ENCODE peak calls at places on chromosomes 12 and 14, in seven cellular contexts. Q, H, C, K, I, R and T are unnamed samples.

GRCh38 chr12:113077057-113077858 is 20.7 kb downstream of the DTX1 start:
- DNase-seq in I (no peak), R (no peak), C (no peak), K (no peak), Q (no peak), H (no peak), T (no peak)

GRCh38 chr14:68694516-68695235 is 98.2 kb downstream of the ZFP36L1 start:
- DNase-seq in I (no peak), R (peak), Q (no peak), H (no peak), C (no peak), K (no peak), T (peak)

GRCh38 chr14:93231129-93231979 is 24.3 kb downstream of the UBR7 start:
- DNase-seq in Q (no peak), H (no peak), K (no peak), C (no peak), I (no peak), R (peak), T (no peak)

GRCh38 chr12:104736307-104736706 is 221.8 kb downstream of the SLC41A2 start:
- DNase-seq in Q (no peak), C (no peak), I (no peak), R (peak), H (no peak), K (no peak), T (no peak)

GRCh38 chr12:6476496-6476895 is 6.0 kb upstream of the VAMP1 start:
- DNase-seq in R (peak), Q (no peak), I (no peak), C (no peak), H (no peak), K (peak), T (peak)

GRCh38 chr12:33026791-33027190 is 130.2 kb upstream of the PKP2 start:
- DNase-seq in H (no peak), I (no peak), R (no peak), K (no peak), C (no peak), Q (no peak), T (no peak)

GRCh38 chr14:53715390-53715730 is 241.3 kb downstream of the BMP4 start:
- DNase-seq in R (peak), Q (no peak), K (no peak), I (no peak), H (no peak), C (no peak), T (peak)

GRCh38 chr12:106120578-106121105 is 18.1 kb downstream of the NUAK1 start:
- DNase-seq in Q (no peak), C (no peak), K (no peak), H (no peak), I (no peak), R (no peak), T (no peak)

GRCh38 chr12:124394462-124395128 is 99.7 kb downstream of the RFLNA start:
- DNase-seq in I (no peak), R (no peak), K (no peak), H (no peak), Q (no peak), C (no peak), T (no peak)

GRCh38 chr14:65369560-65369959 is 43.0 kb upstream of the FUT8 start:
- DNase-seq in K (no peak), R (no peak), H (no peak), Q (no peak), I (no peak), C (no peak), T (no peak)

GRCh38 chr12:4134434-4134762 is 139.2 kb upstream of the CCND2 start:
- DNase-seq in C (no peak), H (no peak), R (no peak), Q (no peak), I (no peak), K (no peak), T (no peak)

GRCh38 chr12:92439397-92439779 is 263.4 kb upstream of the PLEKHG7 start:
- DNase-seq in I (no peak), Q (no peak), H (no peak), R (peak), C (no peak), K (peak), T (peak)

GRCh38 chr14:38107216-38107631 is 100.5 kb upstream of the SSTR1 start:
- DNase-seq in C (no peak), I (no peak), K (no peak), H (no peak), Q (no peak), R (peak), T (no peak)

GRCh38 chr12:3207858-3208257 is 130.7 kb downstream of the TSPAN9 start:
- DNase-seq in I (no peak), C (no peak), Q (no peak), R (no peak), K (no peak), H (no peak), T (no peak)

DNA sequence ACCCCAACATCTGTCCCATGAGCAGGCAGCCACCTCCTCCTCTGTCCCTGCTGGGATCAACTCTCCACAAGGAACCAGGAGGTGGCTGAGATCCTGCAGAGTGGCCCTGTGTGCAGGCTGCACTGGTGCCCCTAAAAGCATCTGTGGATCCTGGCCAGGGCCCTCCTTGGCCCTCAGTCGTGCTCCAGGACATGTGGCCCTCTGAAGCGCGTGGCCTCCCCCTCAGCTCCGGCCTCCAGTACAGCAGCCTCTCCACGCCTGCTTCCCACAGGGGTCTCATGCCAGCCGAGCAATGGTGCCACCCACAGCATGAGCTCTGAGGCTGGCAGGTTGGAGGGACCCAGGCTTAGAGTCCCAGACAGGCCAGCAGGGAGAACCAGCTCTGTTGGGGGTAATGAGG is 77.4 kb upstream of the NOS1 start:
- DNase-seq in C (no peak), K (no peak), H (no peak), R (no peak), Q (no peak), I (no peak), T (no peak)
- H3K27ac ChIP-seq in C (no peak), K (no peak), H (no peak), R (no peak), Q (no peak), I (no peak), T (no peak)

GRCh38 chr12:9106067-9106466 is 9.7 kb downstream of the A2M start:
- DNase-seq in C (no peak), K (no peak), I (no peak), Q (no peak), H (no peak), R (no peak), T (no peak)

GRCh38 chr12:9108504-9109212 is 7.1 kb downstream of the A2M start:
- DNase-seq in K (no peak), H (no peak), C (no peak), Q (no peak), R (no peak), I (no peak), T (no peak)

GRCh38 chr12:9106610-9107541 is 8.8 kb downstream of the A2M start:
- DNase-seq in Q (no peak), K (no peak), C (no peak), H (no peak), I (no peak), R (no peak), T (no peak)

GRCh38 chr12:9109213-9109522 is 6.6 kb downstream of the A2M start:
- DNase-seq in R (no peak), Q (no peak), C (no peak), K (no peak), I (no peak), H (no peak), T (no peak)

GRCh38 chr12:9107542-9107873 is 8.2 kb downstream of the A2M start:
- DNase-seq in H (no peak), R (no peak), I (no peak), Q (no peak), K (no peak), C (no peak), T (no peak)
- TF ChIP-seq CTCF in H (no peak), R (no peak), I (no peak), Q (no peak), K (no peak), C (no peak), T (no peak)

GRCh38 chr12:79206871-79207270 is 342.3 kb downstream of the SYT1 start:
- DNase-seq in K (no peak), C (no peak), H (no peak), R (no peak), Q (no peak), I (no peak), T (peak)

DNA sequence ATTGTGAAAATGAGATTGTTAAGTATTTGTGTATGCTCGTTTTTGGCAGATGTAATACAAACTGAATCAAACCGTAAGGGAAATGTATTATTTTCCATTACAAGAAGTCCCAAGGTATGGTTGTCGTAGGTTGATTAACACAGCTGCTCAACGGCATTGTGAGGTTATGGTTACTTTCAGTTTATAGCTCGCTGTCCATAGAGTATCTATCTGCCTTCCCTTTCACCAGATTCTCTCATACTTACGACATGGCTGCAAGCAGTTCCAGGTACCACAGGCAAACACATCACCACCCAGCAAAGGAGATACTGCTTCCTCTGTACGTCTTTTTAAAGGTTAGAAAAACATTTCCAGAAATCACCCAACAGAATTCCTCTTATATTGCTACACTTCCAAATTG is 338.5 kb downstream of the SYT1 start:
- DNase-seq in R (no peak), K (no peak), C (no peak), Q (no peak), I (no peak), H (no peak), T (no peak)
- H3K27ac ChIP-seq in R (no peak), K (no peak), C (no peak), Q (no peak), I (no peak), H (no peak), T (no peak)

DNA sequence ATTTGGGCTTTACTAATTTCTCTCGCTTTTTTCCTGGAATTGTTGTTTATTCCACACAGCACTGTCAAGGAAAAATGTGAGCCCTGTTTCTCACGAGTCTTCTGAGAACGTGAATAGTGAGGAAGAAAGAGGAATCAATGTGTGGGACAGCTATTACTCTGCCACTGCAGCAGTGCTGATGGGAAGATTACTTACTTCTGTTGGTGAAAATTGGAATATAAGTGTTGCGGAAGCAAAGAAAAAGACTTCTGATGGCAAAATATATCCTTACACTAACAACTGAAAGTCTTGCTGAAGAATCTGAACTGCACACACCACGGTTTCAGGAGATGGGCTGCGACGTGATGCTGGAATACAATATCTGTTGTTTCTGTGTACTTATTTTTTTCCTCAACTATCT is 884.2 kb downstream of the AACS start:
- DNase-seq in I (no peak), Q (no peak), R (no peak), K (no peak), H (no peak), C (no peak), T (no peak)
- TF ChIP-seq CTCF in I (no peak), Q (no peak), R (no peak), K (no peak), H (no peak), C (no peak), T (no peak)

GRCh38 chr14:25132094-25132493 is 82.1 kb upstream of the STXBP6 start:
- DNase-seq in H (no peak), K (no peak), I (no peak), R (no peak), Q (no peak), C (no peak), T (no peak)
- H3K27ac ChIP-seq in H (no peak), K (no peak), I (no peak), R (no peak), Q (no peak), C (no peak), T (no peak)